ENCODE peak calls at places on chromosomes 11 and 22, in four cellular contexts. F is A549, R is HepG2, P is endothelial cell of umbilical vein. Q is an unnamed sample.

GRCh38 chr22:20013382-20013871 is 3.2 kb downstream of the ARVCF start:
- DNase-seq in F (no peak), R (peak; percentile 45), P (peak; percentile 67), Q (peak; percentile 46)

GRCh38 chr11:29435421-29435820 is 581.4 kb downstream of the KCNA4 start:
- DNase-seq in F (no peak), R (no peak), P (peak; percentile 42), Q (no peak)

GRCh38 chr11:116035972-116036371 is 531.8 kb upstream of the CADM1 start:
- DNase-seq in F (no peak), R (no peak), P (no peak), Q (no peak)

GRCh38 chr11:65446446-65447277 is 24.1 kb downstream of the NEAT1 start:
- DNase-seq in F (no peak), R (no peak), P (peak; percentile 49), Q (no peak)

GRCh38 chr22:23168381-23169031 is 11.8 kb upstream of the BCR start:
- DNase-seq in F (no peak), R (no peak), P (no peak), Q (no peak)

GRCh38 chr11:83663446-83663845 is 377.3 kb upstream of the CCDC90B start:
- DNase-seq in F (no peak), R (no peak), P (peak; percentile 9), Q (no peak)

GRCh38 chr11:109046284-109046992 is 375.6 kb upstream of the C11orf87 start:
- DNase-seq in F (no peak), R (no peak), P (no peak), Q (no peak)

GRCh38 chr11:9861860-9862725 is 198.2 kb downstream of the SWAP70 start:
- DNase-seq in F (peak; percentile 58), R (peak; percentile 64), P (peak; percentile 74), Q (peak; percentile 81)

GRCh38 chr11:77799338-77799737 is 21.2 kb downstream of the RSF1 start:
- DNase-seq in F (no peak), R (no peak), P (no peak), Q (peak; percentile 21)

GRCh38 chr11:17979770-17980371 is 33.0 kb downstream of the SERGEF start:
- DNase-seq in F (peak; percentile 57), R (peak; percentile 31), P (peak; percentile 35), Q (peak; percentile 44)

GRCh38 chr11:2578006-2578933 is 121.5 kb downstream of the KCNQ1OT1 start:
- DNase-seq in F (no peak), R (no peak), P (no peak), Q (no peak)

GRCh38 chr22:44159230-44159629 is 21.5 kb upstream of the PARVG start:
- DNase-seq in F (no peak), R (no peak), P (no peak), Q (no peak)

GRCh38 chr11:77123591-77123990 is 4.5 kb upstream of the MYO7A start:
- DNase-seq in F (no peak), R (no peak), P (no peak), Q (no peak)

GRCh38 chr11:36750349-36750748 is 152.3 kb upstream of the RAG2 start:
- DNase-seq in F (no peak), R (no peak), P (no peak), Q (peak; percentile 15)

GRCh38 chr22:29307658-29308147 is 1.3 kb downstream of the GAS2L1 start:
- DNase-seq in F (no peak), R (no peak), P (no peak), Q (peak; percentile 31)

GRCh38 chr11:59755701-59756495 is 722 bp downstream of the STX3 start:
- DNase-seq in F (peak; percentile 70), R (peak; percentile 56), P (peak; percentile 87), Q (peak; percentile 76)

GRCh38 chr11:23988381-23989006 is 508.4 kb upstream of the LUZP2 start:
- DNase-seq in F (no peak), R (peak; percentile 41), P (peak; percentile 29), Q (no peak)

GRCh38 chr11:6757373-6757967 is 14.3 kb downstream of the OR2AG2 start:
- DNase-seq in F (peak; percentile 35), R (peak; percentile 44), P (peak; percentile 73), Q (peak; percentile 62)

GRCh38 chr22:27501191-27501936 is 300.2 kb downstream of the MN1 start:
- DNase-seq in F (no peak), R (no peak), P (no peak), Q (no peak)

GRCh38 chr11:3004481-3004880 is 12.4 kb upstream of the NAP1L4 start:
- DNase-seq in F (no peak), R (no peak), P (no peak), Q (no peak)

GRCh38 chr11:110130642-110131238 is 37.5 kb downstream of the ZC3H12C start:
- DNase-seq in F (no peak), R (no peak), P (peak; percentile 62), Q (no peak)

GRCh38 chr22:30870451-30871345 is 97.9 kb downstream of the MORC2 start:
- DNase-seq in F (no peak), R (no peak), P (no peak), Q (no peak)

GRCh38 chr22:27509132-27509920 is 292.2 kb downstream of the MN1 start:
- DNase-seq in F (no peak), R (no peak), P (no peak), Q (no peak)

GRCh38 chr11:203056-203944 is 3.9 kb downstream of the BET1L start:
- DNase-seq in F (no peak), R (no peak), P (no peak), Q (no peak)

GRCh38 chr11:46102843-46103242 is 18.4 kb downstream of the PHF21A start:
- DNase-seq in F (no peak), R (no peak), P (no peak), Q (no peak)

GRCh38 chr11:110376711-110377324 is 52.9 kb upstream of the FDX1 start:
- DNase-seq in F (peak; percentile 65), R (peak; percentile 91), P (peak; percentile 93), Q (peak; percentile 67)

GRCh38 chr22:27673839-27674238 is 127.7 kb downstream of the MN1 start:
- DNase-seq in F (no peak), R (no peak), P (no peak), Q (no peak)

GRCh38 chr11:133983660-133984316 is 27.0 kb upstream of the IGSF9B start:
- DNase-seq in F (no peak), R (no peak), P (no peak), Q (peak; percentile 28)

GRCh38 chr11:64353761-64354506 is 5.0 kb upstream of the RPS6KA4 start:
- DNase-seq in F (no peak), R (no peak), P (no peak), Q (no peak)
- H3K4me3 ChIP-seq in F (no peak overlapping the region), R (peak overlapping the region; percentile 19), P (no peak overlapping the region), Q (no peak overlapping the region)

GRCh38 chr11:114275295-114275694 is 20.9 kb upstream of the NNMT start:
- DNase-seq in F (no peak), R (no peak), P (no peak), Q (no peak)
- TF ChIP-seq MYC in F (no peak), R (no peak), P (no peak), Q (no peak)

GRCh38 chr11:74682731-74683278 is 48.4 kb downstream of the CHRDL2 start:
- DNase-seq in F (no peak), R (no peak), P (no peak), Q (no peak)

GRCh38 chr11:74683279-74683871 is 47.9 kb downstream of the CHRDL2 start:
- DNase-seq in F (no peak), R (no peak), P (peak; percentile 41), Q (no peak)

GRCh38 chr11:74684661-74685060 is 46.6 kb downstream of the CHRDL2 start:
- DNase-seq in F (no peak), R (no peak), P (no peak), Q (no peak)

GRCh38 chr11:74685338-74685737 is 45.9 kb downstream of the CHRDL2 start:
- DNase-seq in F (no peak), R (no peak), P (no peak), Q (no peak)

GRCh38 chr11:74683941-74684481 is 47.2 kb downstream of the CHRDL2 start:
- DNase-seq in F (no peak), R (no peak), P (no peak), Q (no peak)
- H3K4me3 ChIP-seq in F (no peak overlapping the region), R (peak overlapping the region; percentile 59), P (peak overlapping the region; percentile 27), Q (no peak overlapping the region)

DNA sequence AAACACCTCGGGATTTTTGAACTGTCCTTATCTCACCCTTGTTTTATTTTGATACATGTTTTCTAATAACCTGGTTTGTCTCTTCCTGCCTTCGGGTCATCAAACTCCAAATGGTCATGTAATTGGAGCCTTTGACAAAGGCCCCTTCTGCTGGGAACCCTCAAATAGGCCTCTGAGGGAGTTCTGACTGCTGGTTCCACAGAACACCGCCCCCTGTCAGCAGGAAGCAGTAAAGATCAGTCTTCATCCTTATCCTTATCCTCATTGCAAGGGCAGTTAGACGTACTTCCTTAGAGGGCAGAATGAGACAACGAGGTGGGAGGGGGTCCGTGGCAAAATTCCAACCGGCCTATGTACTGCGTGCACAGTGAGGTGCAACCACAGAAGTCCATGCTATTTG is 12.1 kb downstream of the TRIM51 start:
- DNase-seq in F (no peak), R (no peak), P (no peak), Q (peak; percentile 13)
- TF ChIP-seq MYC in F (no peak), R (no peak), P (no peak), Q (no peak)

GRCh38 chr11:68128682-68129327 is 7.6 kb upstream of the CHKA start:
- DNase-seq in F (no peak), R (peak; percentile 76), P (peak; percentile 74), Q (no peak)
- H3K4me3 ChIP-seq in F (no peak overlapping the region), R (peak overlapping the region; percentile 57), P (no peak overlapping the region), Q (no peak overlapping the region)

DNA sequence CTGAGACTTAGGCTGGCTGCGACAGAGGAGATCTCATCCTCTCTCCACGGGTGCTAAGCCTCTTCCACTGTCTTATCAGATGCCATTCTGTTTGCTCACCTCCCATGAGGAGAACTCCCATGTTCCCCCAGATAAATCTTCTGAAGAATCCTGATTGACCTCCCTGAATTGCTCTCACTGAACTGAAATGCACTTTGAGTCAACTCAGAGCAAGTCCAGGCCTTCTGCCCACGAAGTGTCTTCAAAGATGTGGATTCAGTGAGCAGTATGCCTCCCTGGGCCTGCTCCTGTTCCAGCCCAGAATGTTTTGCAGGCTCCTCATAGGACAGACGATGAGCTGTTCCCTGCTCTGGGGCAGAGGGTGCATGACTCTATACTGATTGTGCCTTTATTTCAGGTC is 17.4 kb downstream of the TUB start:
- DNase-seq in F (no peak), R (no peak), P (no peak), Q (no peak)
- TF ChIP-seq MYC in F (no peak), R (no peak), P (no peak), Q (no peak)

GRCh38 chr22:38187413-38188212 is 6.0 kb upstream of the PLA2G6 start:
- DNase-seq in F (no peak), R (peak; percentile 56), P (peak; percentile 75), Q (no peak)
- H3K4me3 ChIP-seq in F (no peak overlapping the region), R (no peak overlapping the region), P (no peak overlapping the region), Q (no peak overlapping the region)

DNA sequence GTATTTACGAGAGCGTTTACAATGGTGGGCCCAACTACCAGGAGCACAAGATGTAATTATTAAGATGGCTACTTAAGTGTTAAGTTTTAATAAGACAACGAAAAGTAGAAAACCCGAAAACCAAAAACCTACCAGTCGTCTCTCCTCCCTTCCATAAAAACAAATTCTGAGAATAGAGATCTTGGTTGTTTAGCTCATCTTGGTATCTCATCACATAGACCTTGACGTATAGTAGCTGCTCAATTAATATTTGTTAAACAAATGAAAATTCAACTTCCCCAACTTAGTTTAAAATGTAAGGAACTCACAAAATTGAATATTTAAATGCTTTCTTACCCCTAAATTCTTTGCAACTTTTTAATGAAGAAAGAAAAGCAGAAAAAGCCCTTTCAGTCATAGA is 669 bp downstream of the KDM4D start:
- DNase-seq in F (no peak), R (no peak), P (peak; percentile 17), Q (no peak)
- TF ChIP-seq MYC in F (no peak), R (no peak), P (no peak), Q (no peak)

GRCh38 chr22:37420656-37421467 is 6.4 kb downstream of the ELFN2 start:
- DNase-seq in F (no peak), R (no peak), P (peak; percentile 26), Q (peak; percentile 40)
- H3K4me3 ChIP-seq in F (no peak overlapping the region), R (no peak overlapping the region), P (peak overlapping the region; percentile 7), Q (no peak overlapping the region)

Q was measured in NB4.